ENCODE peak calls at places on chromosomes 7 and 10, in six cellular contexts. R is fibroblast of lung, Z is right lobe of liver, C is SJSA1, K is neuronal stem cell, L is brain microvascular endothelial cell. J is an unnamed sample.

GRCh38 chr10:70324951-70325781 is 41.4 kb upstream of the NPFFR1 start:
- DNase-seq in R (no peak), Z (no peak), C (no peak), K (no peak), L (no peak), J (no peak)

GRCh38 chr10:86100581-86101061 is 266.0 kb downstream of the GRID1 start:
- DNase-seq in R (peak), Z (no peak), C (peak), K (peak), L (no peak), J (peak)

GRCh38 chr7:112481833-112482669 is 1.3 kb downstream of the LSMEM1 start:
- DNase-seq in R (peak), Z (no peak), C (peak), K (no peak), L (peak), J (no peak)

GRCh38 chr10:70296406-70296899 is 12.6 kb upstream of the NPFFR1 start:
- DNase-seq in R (peak), Z (peak), C (peak), K (no peak), L (peak), J (no peak)

GRCh38 chr10:119401671-119402395 is 140.7 kb downstream of the RGS10 start:
- DNase-seq in R (peak), Z (no peak), C (peak), K (no peak), L (peak), J (no peak)

GRCh38 chr7:37092548-37092947 is 356.1 kb downstream of the ELMO1 start:
- DNase-seq in R (no peak), Z (no peak), C (no peak), K (no peak), L (no peak), J (no peak)

GRCh38 chr10:61901829-61902447 is 439 bp downstream of the ARID5B start:
- DNase-seq in R (peak), Z (no peak), C (peak), K (peak), L (peak), J (peak)

GRCh38 chr7:29095666-29096560 is 50.4 kb downstream of the CPVL start:
- DNase-seq in R (no peak), Z (no peak), C (no peak), K (no peak), L (no peak), J (no peak)

GRCh38 chr7:47211467-47212121 is 370.3 kb downstream of the TNS3 start:
- DNase-seq in R (no peak), Z (no peak), C (no peak), K (no peak), L (no peak), J (no peak)

GRCh38 chr7:101941481-101942383 is 124.3 kb downstream of the CUX1 start:
- DNase-seq in R (peak), Z (peak), C (peak), K (no peak), L (peak), J (no peak)

GRCh38 chr7:38550881-38551280 is 80.3 kb downstream of the AMPH start:
- DNase-seq in R (peak), Z (no peak), C (no peak), K (no peak), L (no peak), J (no peak)

GRCh38 chr10:366186-366585 is 230.9 kb downstream of the ZMYND11 start:
- DNase-seq in R (no peak), Z (no peak), C (no peak), K (no peak), L (no peak), J (no peak)

GRCh38 chr10:12605580-12606405 is 256.4 kb downstream of the CAMK1D start:
- DNase-seq in R (peak), Z (peak), C (peak), K (no peak), L (peak), J (no peak)

GRCh38 chr7:157445956-157446295 is 109.1 kb downstream of the DNAJB6 start:
- DNase-seq in R (no peak), Z (peak), C (no peak), K (no peak), L (no peak), J (no peak)

GRCh38 chr7:69773535-69774225 is 175.4 kb downstream of the AUTS2 start:
- DNase-seq in R (no peak), Z (no peak), C (no peak), K (no peak), L (no peak), J (peak)

GRCh38 chr10:15427836-15428414 is 56.8 kb upstream of the FAM171A1 start:
- DNase-seq in R (peak), Z (no peak), C (peak), K (peak), L (peak), J (peak)

GRCh38 chr7:76515999-76516443 is 5.7 kb downstream of the UPK3B start:
- DNase-seq in R (peak), Z (peak), C (no peak), K (no peak), L (peak), J (peak)

GRCh38 chr7:102412548-102412947 is 16.4 kb downstream of the PRKRIP1 start:
- DNase-seq in R (peak), Z (peak), C (peak), K (no peak), L (peak), J (peak)

GRCh38 chr7:126606331-126606730 is 646.4 kb downstream of the GRM8 start:
- DNase-seq in R (no peak), Z (no peak), C (no peak), K (no peak), L (no peak), J (no peak)

GRCh38 chr7:73482746-73483145 is 39.3 kb downstream of the BAZ1B start:
- DNase-seq in R (no peak), Z (no peak), C (no peak), K (no peak), L (peak), J (no peak)
- H3K4me3 ChIP-seq in R (no peak), Z (no peak), C (no peak), K (no peak), L (no peak), J (no peak)

GRCh38 chr7:106006906-106007305 is 43.8 kb downstream of the CDHR3 start:
- DNase-seq in R (no peak), Z (no peak), C (no peak), K (no peak), L (no peak), J (no peak)

GRCh38 chr7:106012184-106012583 is 49.1 kb downstream of the CDHR3 start:
- DNase-seq in R (no peak), Z (no peak), C (no peak), K (no peak), L (no peak), J (no peak)

GRCh38 chr7:106010331-106010730 is 47.3 kb downstream of the CDHR3 start:
- DNase-seq in R (no peak), Z (no peak), C (no peak), K (no peak), L (no peak), J (no peak)

GRCh38 chr7:106010866-106011265 is 47.8 kb downstream of the CDHR3 start:
- DNase-seq in R (peak), Z (no peak), C (no peak), K (no peak), L (peak), J (no peak)

GRCh38 chr7:106009511-106010226 is 46.6 kb downstream of the CDHR3 start:
- DNase-seq in R (peak), Z (peak), C (peak), K (peak), L (peak), J (peak)
- H3K4me3 ChIP-seq in R (no peak), Z (no peak), C (no peak), K (peak), L (no peak), J (no peak)

GRCh38 chr10:5568984-5569383 is 44.2 kb downstream of the CALML3 start:
- DNase-seq in R (no peak), Z (no peak), C (no peak), K (no peak), L (no peak), J (no peak)
- H3K4me3 ChIP-seq in R (no peak), Z (no peak), C (no peak), K (no peak), L (no peak), J (no peak)

DNA sequence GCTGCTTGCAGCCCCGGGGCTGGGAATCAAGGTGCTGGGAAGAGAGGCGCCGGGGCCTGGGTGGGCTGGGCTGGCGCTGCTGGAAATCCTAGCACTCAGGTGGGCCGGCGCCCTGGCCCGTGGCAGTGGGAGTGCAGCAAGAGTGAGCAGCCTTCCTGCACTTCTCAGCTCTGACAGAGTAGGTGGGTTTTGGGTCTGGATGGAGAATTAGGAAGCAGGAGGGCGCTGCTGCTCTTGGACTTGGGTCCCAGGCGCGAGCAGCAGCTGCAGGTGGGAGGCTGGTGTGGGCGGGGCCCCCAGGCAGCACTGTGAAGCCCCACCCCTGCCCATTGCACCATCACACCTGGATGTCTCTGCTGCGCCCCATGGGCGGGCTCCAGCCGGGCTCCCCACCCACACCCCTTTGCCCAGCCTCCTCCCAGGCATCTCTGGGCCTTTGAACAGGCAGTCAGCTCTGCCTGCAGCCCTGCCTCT is 6.0 kb downstream of the BRI3 start:
- DNase-seq in R (no peak), Z (peak), C (no peak), K (no peak), L (no peak), J (no peak)
- H3K4me3 ChIP-seq in R (peak), Z (no peak), C (no peak), K (no peak), L (no peak), J (no peak)

GRCh38 chr7:1536768-1537630 is 6.5 kb downstream of the MAFK start:
- DNase-seq in R (peak), Z (peak), C (peak), K (peak), L (peak), J (peak)
- H3K4me3 ChIP-seq in R (peak), Z (peak), C (peak), K (peak), L (peak), J (no peak)

GRCh38 chr10:76560338-76560737 is 1077.3 kb downstream of the KCNMA1 start:
- DNase-seq in R (no peak), Z (no peak), C (no peak), K (no peak), L (no peak), J (no peak)

GRCh38 chr10:76558586-76558985 is 1079.0 kb downstream of the KCNMA1 start:
- DNase-seq in R (peak), Z (no peak), C (no peak), K (no peak), L (peak), J (no peak)

GRCh38 chr10:76559889-76560215 is 1077.8 kb downstream of the KCNMA1 start:
- DNase-seq in R (peak), Z (no peak), C (peak), K (no peak), L (no peak), J (no peak)

GRCh38 chr10:76555271-76555670 is 1082.3 kb downstream of the KCNMA1 start:
- DNase-seq in R (no peak), Z (no peak), C (no peak), K (no peak), L (no peak), J (no peak)

GRCh38 chr10:76558996-76559888 is 1078.4 kb downstream of the KCNMA1 start:
- DNase-seq in R (peak), Z (no peak), C (peak), K (no peak), L (no peak), J (no peak)
- H3K4me3 ChIP-seq in R (no peak), Z (no peak), C (no peak), K (no peak), L (no peak), J (no peak)

GRCh38 chr10:43453266-43453831 is 16.4 kb downstream of the ZNF487 start:
- DNase-seq in R (no peak), Z (no peak), C (no peak), K (no peak), L (no peak), J (no peak)

GRCh38 chr10:43461950-43462349 is 25.0 kb downstream of the ZNF487 start:
- DNase-seq in R (peak), Z (no peak), C (peak), K (peak), L (peak), J (peak)

GRCh38 chr10:43452356-43452914 is 15.5 kb downstream of the ZNF487 start:
- DNase-seq in R (no peak), Z (no peak), C (no peak), K (no peak), L (no peak), J (no peak)

DNA sequence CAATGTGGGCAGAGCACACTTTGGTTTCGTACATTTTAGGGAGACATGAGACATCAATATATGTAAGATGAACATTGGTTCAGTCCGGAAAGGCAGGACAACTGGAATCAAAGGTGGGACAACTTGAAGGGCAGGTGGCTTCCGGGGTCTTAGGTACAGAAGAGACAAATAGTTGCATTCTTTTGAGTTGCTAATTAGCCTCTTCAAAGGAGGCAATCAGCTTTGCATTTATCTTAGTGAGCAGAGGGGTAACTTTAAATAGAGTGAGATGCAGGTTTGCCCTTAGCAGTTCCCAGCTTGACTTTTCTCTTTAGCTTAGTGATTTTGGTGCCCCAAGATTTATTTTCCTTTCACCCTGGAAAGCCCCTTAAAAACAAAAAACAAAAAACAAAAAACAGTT is 21.3 kb downstream of the ZNF487 start:
- DNase-seq in R (no peak), Z (no peak), C (no peak), K (no peak), L (no peak), J (no peak)
- H3K4me3 ChIP-seq in R (no peak), Z (no peak), C (no peak), K (no peak), L (no peak), J (no peak)

GRCh38 chr7:54888736-54889082 is 129.7 kb upstream of the SEC61G start:
- DNase-seq in R (no peak), Z (no peak), C (no peak), K (no peak), L (no peak), J (no peak)
- H3K4me3 ChIP-seq in R (peak), Z (peak), C (no peak), K (peak), L (peak), J (no peak)

DNA sequence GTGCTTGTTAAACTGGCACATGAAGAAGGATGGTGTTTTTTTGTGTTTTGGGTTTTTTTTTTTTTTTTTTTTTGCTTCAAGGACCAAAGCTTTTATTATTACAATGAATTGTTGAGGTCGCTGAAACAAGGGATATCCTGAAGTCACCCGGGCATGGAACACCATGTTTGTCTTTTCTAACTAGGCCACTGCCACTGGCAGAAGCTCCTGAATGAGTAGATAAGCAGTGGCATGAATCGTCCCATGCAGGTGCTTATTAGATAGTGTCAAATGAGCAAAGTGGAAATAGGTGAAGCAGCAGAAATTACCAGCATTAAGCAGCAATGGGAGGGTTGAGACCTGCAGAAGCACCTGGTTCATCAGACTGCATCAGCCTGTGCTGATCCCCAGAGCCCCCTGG is 195.0 kb downstream of the CELF2 start:
- DNase-seq in R (no peak), Z (no peak), C (no peak), K (no peak), L (no peak), J (no peak)
- H3K4me3 ChIP-seq in R (no peak), Z (no peak), C (no peak), K (no peak), L (no peak), J (no peak)

J was measured in HAP-1.